ENCODE peak calls at places on chromosome 18, in four cellular contexts. One of them, this sample, is unnamed.

GRCh38 chr18:23269931-23270330 is 134.6 kb downstream of the CABLES1 start:
- DNase-seq in HCT116: no peak
- DNase-seq in HepG2: no peak
- DNase-seq in K562: no peak
- DNase-seq in this sample: no peak

GRCh38 chr18:5294113-5294617 is 1.4 kb downstream of the ZBTB14 start:
- DNase-seq in HCT116: no peak
- DNase-seq in HepG2: no peak
- DNase-seq in K562: no peak
- DNase-seq in this sample: peak

GRCh38 chr18:42707080-42707479 is 408.4 kb downstream of the RIT2 start:
- DNase-seq in HCT116: no peak
- DNase-seq in HepG2: no peak
- DNase-seq in K562: no peak
- DNase-seq in this sample: no peak

GRCh38 chr18:49898421-49898820 is 85.1 kb upstream of the ACAA2 start:
- DNase-seq in HCT116: peak
- DNase-seq in HepG2: peak
- DNase-seq in K562: peak
- DNase-seq in this sample: no peak

GRCh38 chr18:63218472-63218871 is 101.1 kb downstream of the BCL2 start:
- DNase-seq in HCT116: no peak
- DNase-seq in HepG2: no peak
- DNase-seq in K562: peak
- DNase-seq in this sample: no peak

GRCh38 chr18:49094979-49095632 is 144.3 kb upstream of the SMAD7 start:
- DNase-seq in HCT116: no peak
- DNase-seq in HepG2: no peak
- DNase-seq in K562: no peak
- DNase-seq in this sample: no peak

GRCh38 chr18:23933407-23933806 is 81.1 kb upstream of the TTC39C start:
- DNase-seq in HCT116: no peak
- DNase-seq in HepG2: no peak
- DNase-seq in K562: no peak
- DNase-seq in this sample: no peak

GRCh38 chr18:57446322-57446721 is 11.1 kb downstream of the ONECUT2 start:
- DNase-seq in HCT116: no peak
- DNase-seq in HepG2: peak
- DNase-seq in K562: peak
- DNase-seq in this sample: no peak

GRCh38 chr18:3380384-3380961 is 69.5 kb upstream of the TGIF1 start:
- DNase-seq in HCT116: peak
- DNase-seq in HepG2: no peak
- DNase-seq in K562: no peak
- DNase-seq in this sample: no peak

GRCh38 chr18:21243041-21243431 is 1.0 kb downstream of the GREB1L start:
- DNase-seq in HCT116: no peak
- DNase-seq in HepG2: no peak
- DNase-seq in K562: no peak
- DNase-seq in this sample: no peak

GRCh38 chr18:60675801-60676200 is 303.2 kb upstream of the MC4R start:
- DNase-seq in HCT116: no peak
- DNase-seq in HepG2: no peak
- DNase-seq in K562: no peak
- DNase-seq in this sample: no peak

GRCh38 chr18:43932140-43932539 is 654.9 kb upstream of the SYT4 start:
- DNase-seq in HCT116: no peak
- DNase-seq in HepG2: no peak
- DNase-seq in K562: no peak
- DNase-seq in this sample: no peak

GRCh38 chr18:8253943-8254342 is 355.3 kb upstream of the RAB12 start:
- DNase-seq in HCT116: no peak
- DNase-seq in HepG2: no peak
- DNase-seq in K562: no peak
- DNase-seq in this sample: peak

GRCh38 chr18:44464401-44465185 is 216.1 kb upstream of the SETBP1 start:
- DNase-seq in HCT116: no peak
- DNase-seq in HepG2: no peak
- DNase-seq in K562: no peak
- DNase-seq in this sample: no peak

DNA sequence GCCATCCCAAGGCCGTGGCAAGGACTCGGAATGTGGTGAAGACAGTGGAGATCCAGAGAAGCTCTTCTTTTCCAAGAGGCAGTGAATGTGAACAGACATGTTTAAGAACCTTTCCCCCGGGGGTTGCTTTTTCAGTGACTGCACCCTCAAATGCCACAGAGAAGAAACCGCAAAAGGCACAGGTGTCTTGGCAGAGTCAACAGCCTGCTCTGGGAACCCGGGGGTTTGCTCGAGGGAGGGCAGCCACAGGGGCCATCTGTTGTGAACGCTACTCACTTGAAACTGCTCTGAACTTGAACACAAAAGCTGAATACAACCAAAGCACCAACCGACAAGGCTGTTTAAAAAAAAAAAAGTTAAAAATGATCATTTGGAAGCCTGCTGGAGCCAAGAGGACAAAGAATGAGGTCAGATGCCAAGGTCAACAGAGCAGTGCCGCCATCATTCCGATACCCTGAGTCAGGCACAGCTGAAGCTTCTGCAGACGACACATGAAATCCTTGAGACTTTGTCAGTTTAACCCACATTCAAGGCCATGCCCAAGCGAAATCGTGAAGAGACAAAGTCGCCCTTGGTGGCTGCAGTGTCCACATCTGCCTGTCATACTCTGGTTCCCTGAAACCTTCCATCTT is 47.4 kb downstream of the PSMG2 start:
- DNase-seq in HCT116: no peak
- DNase-seq in HepG2: no peak
- DNase-seq in K562: no peak
- DNase-seq in this sample: no peak
- TF ChIP-seq ELF1 in HCT116: no peak
- TF ChIP-seq ELF1 in HepG2: no peak
- TF ChIP-seq ELF1 in K562: no peak
- TF ChIP-seq ELF1 in this sample: no peak

GRCh38 chr18:28961669-28962228 is 784.8 kb upstream of the CDH2 start:
- DNase-seq in HCT116: peak
- DNase-seq in HepG2: peak
- DNase-seq in K562: no peak
- DNase-seq in this sample: peak
- TF ChIP-seq ELF1 in HCT116: no peak
- TF ChIP-seq ELF1 in HepG2: no peak
- TF ChIP-seq ELF1 in K562: no peak
- TF ChIP-seq ELF1 in this sample: no peak

GRCh38 chr18:61993831-61994230 is 101.0 kb upstream of the RNF152 start:
- DNase-seq in HCT116: no peak
- DNase-seq in HepG2: no peak
- DNase-seq in K562: no peak
- DNase-seq in this sample: no peak

GRCh38 chr18:61995547-61996062 is 102.8 kb upstream of the RNF152 start:
- DNase-seq in HCT116: no peak
- DNase-seq in HepG2: no peak
- DNase-seq in K562: no peak
- DNase-seq in this sample: no peak

GRCh38 chr18:61998957-61999356 is 106.2 kb upstream of the RNF152 start:
- DNase-seq in HCT116: no peak
- DNase-seq in HepG2: no peak
- DNase-seq in K562: no peak
- DNase-seq in this sample: peak

GRCh38 chr18:62001396-62001795 is 108.6 kb upstream of the RNF152 start:
- DNase-seq in HCT116: no peak
- DNase-seq in HepG2: no peak
- DNase-seq in K562: no peak
- DNase-seq in this sample: no peak

DNA sequence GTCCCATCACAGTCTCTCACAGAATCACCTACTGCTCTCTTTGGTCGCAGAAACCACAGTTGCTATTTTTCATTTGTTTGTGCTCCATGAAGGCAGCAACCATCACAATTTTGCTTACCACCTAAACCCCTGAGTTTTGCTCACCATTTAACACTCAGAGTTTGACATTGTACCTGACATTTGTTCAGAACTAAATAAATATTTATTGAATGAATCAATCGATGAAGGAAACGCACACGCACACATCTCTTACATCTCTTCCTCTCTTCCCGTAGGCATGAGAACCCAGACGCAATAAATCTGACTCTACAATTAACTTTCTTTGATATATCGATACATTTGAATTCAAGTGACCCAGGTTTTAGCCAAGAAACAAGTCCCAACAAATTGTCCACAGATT is 105.5 kb upstream of the RNF152 start:
- DNase-seq in HCT116: no peak
- DNase-seq in HepG2: no peak
- DNase-seq in K562: no peak
- DNase-seq in this sample: no peak
- TF ChIP-seq ELF1 in HCT116: no peak
- TF ChIP-seq ELF1 in HepG2: no peak
- TF ChIP-seq ELF1 in K562: no peak
- TF ChIP-seq ELF1 in this sample: no peak

GRCh38 chr18:6601241-6601640 is 128.3 kb upstream of the ARHGAP28 start:
- DNase-seq in HCT116: no peak
- DNase-seq in HepG2: no peak
- DNase-seq in K562: no peak
- DNase-seq in this sample: no peak

GRCh38 chr18:6600667-6601066 is 128.8 kb upstream of the ARHGAP28 start:
- DNase-seq in HCT116: no peak
- DNase-seq in HepG2: no peak
- DNase-seq in K562: no peak
- DNase-seq in this sample: no peak

GRCh38 chr18:6593142-6593889 is 136.2 kb upstream of the ARHGAP28 start:
- DNase-seq in HCT116: no peak
- DNase-seq in HepG2: no peak
- DNase-seq in K562: no peak
- DNase-seq in this sample: peak

GRCh38 chr18:6595666-6596065 is 133.8 kb upstream of the ARHGAP28 start:
- DNase-seq in HCT116: no peak
- DNase-seq in HepG2: no peak
- DNase-seq in K562: no peak
- DNase-seq in this sample: peak

GRCh38 chr18:6598657-6599056 is 130.9 kb upstream of the ARHGAP28 start:
- DNase-seq in HCT116: no peak
- DNase-seq in HepG2: no peak
- DNase-seq in K562: no peak
- DNase-seq in this sample: no peak
- TF ChIP-seq ELF1 in HCT116: no peak
- TF ChIP-seq ELF1 in HepG2: no peak
- TF ChIP-seq ELF1 in K562: no peak
- TF ChIP-seq ELF1 in this sample: no peak

GRCh38 chr18:11859282-11859797 is 8.1 kb downstream of the CHMP1B start:
- DNase-seq in HCT116: no peak
- DNase-seq in HepG2: no peak
- DNase-seq in K562: no peak
- DNase-seq in this sample: no peak
- TF ChIP-seq ELF1 in HCT116: no peak
- TF ChIP-seq ELF1 in HepG2: no peak
- TF ChIP-seq ELF1 in K562: no peak
- TF ChIP-seq ELF1 in this sample: no peak